ENCODE peak calls at places on chromosome 12, in four cellular contexts. C, U, Y and S are unnamed samples.

GRCh38 chr12:116302200-116303075 is 24.9 kb upstream of the MED13L start:
- DNase-seq in C (no peak), U (no peak), Y (no peak), S (no peak)

GRCh38 chr12:64621257-64621942 is 11.1 kb downstream of the RASSF3 start:
- DNase-seq in C (peak), U (peak), Y (peak), S (peak)

GRCh38 chr12:103503546-103504480 is 8.0 kb upstream of the C12orf42 start:
- DNase-seq in C (no peak), U (no peak), Y (no peak), S (no peak)

GRCh38 chr12:27524839-27525238 is 833 bp downstream of the PPFIBP1 start:
- DNase-seq in C (no peak), U (no peak), Y (peak), S (peak)

GRCh38 chr12:27024291-27024690 is 1.9 kb downstream of the MED21 start:
- DNase-seq in C (no peak), U (no peak), Y (peak), S (peak)

GRCh38 chr12:6729186-6729585 is 5.3 kb downstream of the COPS7A start:
- DNase-seq in C (no peak), U (no peak), Y (no peak), S (no peak)

GRCh38 chr12:11773889-11774677 is 124.6 kb downstream of the ETV6 start:
- DNase-seq in C (no peak), U (peak), Y (no peak), S (no peak)

GRCh38 chr12:31321565-31322228 is 4.3 kb downstream of the SINHCAF start:
- DNase-seq in C (no peak), U (no peak), Y (no peak), S (no peak)

GRCh38 chr12:123024819-123025391 is 44.4 kb downstream of the ARL6IP4 start:
- DNase-seq in C (no peak), U (peak), Y (no peak), S (peak)

GRCh38 chr12:107515446-107515958 is 170.1 kb upstream of the PWP1 start:
- DNase-seq in C (no peak), U (peak), Y (peak), S (peak)

GRCh38 chr12:13609874-13610273 is 371.5 kb downstream of the GRIN2B start:
- DNase-seq in C (no peak), U (no peak), Y (no peak), S (no peak)

GRCh38 chr12:54773593-54773992 is 80.7 kb upstream of the MUCL1 start:
- DNase-seq in C (no peak), U (no peak), Y (no peak), S (no peak)

GRCh38 chr12:103915306-103915705 is 14.9 kb upstream of the HSP90B1 start:
- DNase-seq in C (no peak), U (no peak), Y (no peak), S (peak)

GRCh38 chr12:124369055-124369900 is 74.4 kb downstream of the RFLNA start:
- DNase-seq in C (no peak), U (peak), Y (peak), S (peak)